ENCODE peak calls at places on chromosomes 7 and 10, in ten cellular contexts. W is pulmonary artery endothelial cell; N is stimulated activated CD4-positive, alpha-beta T cell treated with anti-CD3 and anti-CD28 coated beads, Interleukin-1b, Interleukin-23, amount 100 ng/mL, for 24 hours; S is stimulated activated naive B cell treated with anti-CD40 and anti-IgM and Interleukin-4, amounts not matched to agents 10 μg/mL and 1 μg/mL and 100 μg/mL, for 72 hours; U is transverse colon; Q is choroid plexus epithelial cell; X is HTR-8/SVneo; M is fibroblast of lung; E is NCI-H1417 treated with DMSO at 0.1 percent for 48 hours; I is sigmoid colon. F is an unnamed sample.

GRCh38 chr7:114854369-114854768 is 67.5 kb upstream of the MDFIC start:
- DNase-seq in W (no peak), N (no peak), S (no peak), U (no peak), Q (no peak), X (no peak), M (no peak), E (no peak), I (no peak), F (no peak)

GRCh38 chr10:97858001-97858439 is 8.4 kb downstream of the GOLGA7B start:
- DNase-seq in W (no peak), N (no peak), S (no peak), U (no peak), Q (peak; percentile 33), X (no peak), M (no peak), E (no peak), I (no peak), F (no peak)

GRCh38 chr7:151051108-151051507 is 2.8 kb downstream of the ASIC3 start:
- DNase-seq in W (peak; percentile 30), N (peak; percentile 44), S (no peak), U (peak; percentile 43), Q (peak; percentile 79), X (no peak), M (peak; percentile 74), E (no peak), I (no peak), F (no peak)

GRCh38 chr10:74213571-74214162 is 62.6 kb downstream of the ADK start:
- DNase-seq in W (no peak), N (no peak), S (peak; percentile 13), U (peak; percentile 25), Q (peak; percentile 78), X (peak; percentile 35), M (peak; percentile 74), E (no peak), I (no peak), F (no peak)

GRCh38 chr10:117092386-117092785 is 45.7 kb downstream of the VAX1 start:
- DNase-seq in W (no peak), N (no peak), S (no peak), U (no peak), Q (no peak), X (no peak), M (no peak), E (no peak), I (no peak), F (no peak)

GRCh38 chr10:71805776-71806705 is 32.7 kb upstream of the VSIR start:
- DNase-seq in W (no peak), N (no peak), S (no peak), U (peak; percentile 64), Q (peak; percentile 53), X (no peak), M (no peak), E (no peak), I (no peak), F (no peak)

GRCh38 chr10:97025613-97026242 is 160.0 kb downstream of the SLIT1 start:
- DNase-seq in W (no peak), N (peak; percentile 34), S (peak; percentile 18), U (peak; percentile 69), Q (peak; percentile 75), X (peak; percentile 54), M (peak; percentile 66), E (no peak), I (peak; percentile 63), F (peak; percentile 28)

GRCh38 chr10:95597788-95598187 is 36.6 kb upstream of the SORBS1 start:
- DNase-seq in W (no peak), N (no peak), S (no peak), U (no peak), Q (no peak), X (no peak), M (no peak), E (no peak), I (no peak), F (no peak)

GRCh38 chr7:127550247-127550646 is 35.1 kb downstream of the GCC1 start:
- DNase-seq in W (no peak), N (no peak), S (no peak), U (no peak), Q (peak; percentile 2), X (no peak), M (no peak), E (no peak), I (no peak), F (no peak)

GRCh38 chr7:732094-732541 is 5.0 kb upstream of the PRKAR1B start:
- DNase-seq in W (no peak), N (no peak), S (no peak), U (peak; percentile 83), Q (peak; percentile 69), X (no peak), M (peak; percentile 26), E (no peak), I (peak; percentile 79), F (peak; percentile 89)

GRCh38 chr7:100007887-100008286 is 7.5 kb upstream of the ZKSCAN1 start:
- DNase-seq in W (no peak), N (no peak), S (no peak), U (no peak), Q (no peak), X (no peak), M (no peak), E (no peak), I (no peak), F (no peak)

GRCh38 chr10:70331486-70332268 is 47.9 kb upstream of the NPFFR1 start:
- DNase-seq in W (peak; percentile 65), N (no peak), S (peak; percentile 51), U (peak; percentile 32), Q (peak; percentile 96), X (peak; percentile 87), M (peak; percentile 97), E (no peak), I (peak; percentile 68), F (no peak)

GRCh38 chr10:79159785-79160184 is 91.0 kb downstream of the ZMIZ1 start:
- DNase-seq in W (no peak), N (no peak), S (no peak), U (no peak), Q (peak; percentile 72), X (no peak), M (peak; percentile 70), E (no peak), I (peak; percentile 92), F (no peak)

GRCh38 chr10:79407811-79408795 is 37.3 kb downstream of the ZCCHC24 start:
- DNase-seq in W (no peak), N (no peak), S (no peak), U (peak; percentile 51), Q (peak; percentile 59), X (no peak), M (peak; percentile 76), E (no peak), I (peak; percentile 95), F (peak; percentile 88)

GRCh38 chr10:101941871-101942270 is 98.3 kb upstream of the KCNIP2 start:
- DNase-seq in W (peak; percentile 15), N (no peak), S (no peak), U (no peak), Q (peak; percentile 67), X (no peak), M (peak; percentile 59), E (no peak), I (no peak), F (no peak)

GRCh38 chr7:117623606-117624005 is 143.8 kb downstream of the CFTR start:
- DNase-seq in W (no peak), N (no peak), S (no peak), U (no peak), Q (no peak), X (no peak), M (no peak), E (no peak), I (no peak), F (no peak)

GRCh38 chr7:114026486-114027089 is 107.8 kb upstream of the PPP1R3A start:
- DNase-seq in W (no peak), N (no peak), S (no peak), U (no peak), Q (peak; percentile 76), X (peak; percentile 8), M (peak; percentile 76), E (peak; percentile 75), I (no peak), F (no peak)

GRCh38 chr7:41573881-41574280 is 129.0 kb downstream of the INHBA start:
- DNase-seq in W (peak; percentile 73), N (no peak), S (no peak), U (no peak), Q (peak; percentile 6), X (no peak), M (no peak), E (no peak), I (no peak), F (no peak)

GRCh38 chr7:28078036-28078901 is 102.3 kb downstream of the JAZF1 start:
- DNase-seq in W (no peak), N (peak; percentile 28), S (peak; percentile 24), U (peak; percentile 28), Q (peak; percentile 76), X (no peak), M (peak; percentile 66), E (no peak), I (no peak), F (no peak)

GRCh38 chr10:30935078-30935477 is 96.6 kb downstream of the ZNF438 start:
- DNase-seq in W (no peak), N (no peak), S (no peak), U (no peak), Q (no peak), X (no peak), M (no peak), E (no peak), I (no peak), F (no peak)

GRCh38 chr10:3783721-3784432 is 1.1 kb downstream of the KLF6 start:
- DNase-seq in W (no peak), N (no peak), S (no peak), U (peak; percentile 74), Q (peak; percentile 76), X (no peak), M (peak; percentile 75), E (peak; percentile 62), I (peak; percentile 89), F (no peak)

GRCh38 chr10:109174526-109174925 is 748.8 kb downstream of the XPNPEP1 start:
- DNase-seq in W (no peak), N (no peak), S (no peak), U (no peak), Q (no peak), X (no peak), M (no peak), E (no peak), I (no peak), F (no peak)

GRCh38 chr10:22369433-22370072 is 24.3 kb downstream of the SPAG6 start:
- DNase-seq in W (no peak), N (no peak), S (no peak), U (no peak), Q (peak; percentile 46), X (no peak), M (peak; percentile 56), E (no peak), I (no peak), F (no peak)

GRCh38 chr10:21675157-21675796 is 141.2 kb downstream of the MLLT10 start:
- DNase-seq in W (no peak), N (no peak), S (no peak), U (peak; percentile 31), Q (peak; percentile 54), X (peak; percentile 28), M (peak; percentile 44), E (no peak), I (no peak), F (no peak)

GRCh38 chr10:50908366-50908765 is 22.9 kb upstream of the A1CF start:
- DNase-seq in W (no peak), N (no peak), S (no peak), U (no peak), Q (no peak), X (no peak), M (no peak), E (no peak), I (no peak), F (no peak)

GRCh38 chr7:157139142-157140117 is 704 bp downstream of the UBE3C start:
- DNase-seq in W (no peak), N (peak; percentile 13), S (no peak), U (peak; percentile 64), Q (peak; percentile 26), X (no peak), M (peak; percentile 39), E (no peak), I (peak; percentile 76), F (no peak)

GRCh38 chr10:75097666-75098285 is 13.7 kb upstream of the SAMD8 start:
- DNase-seq in W (no peak), N (no peak), S (no peak), U (no peak), Q (peak; percentile 34), X (peak; percentile 40), M (peak; percentile 40), E (peak; percentile 0), I (no peak), F (peak; percentile 65)

GRCh38 chr7:33764752-33765451 is 140.4 kb upstream of the BMPER start:
- DNase-seq in W (peak; percentile 59), N (no peak), S (no peak), U (no peak), Q (peak; percentile 74), X (no peak), M (peak; percentile 77), E (no peak), I (no peak), F (no peak)

F was measured in mesenteric fat pad.